ENCODE peak calls at places on chromosomes 4 and X, in five cellular contexts. B is H1, P is GM12878, I is HepG2, L is K562. V is an unnamed sample.

GRCh38 chr4:54149323-54149722 is 49.4 kb downstream of the GSX2 start:
- DNase-seq in B (no peak), P (no peak), I (no peak), L (no peak), V (no peak)

GRCh38 chr4:137530176-137530575 is 2.1 kb downstream of the PCDH18 start:
- DNase-seq in B (no peak), P (no peak), I (no peak), L (no peak), V (no peak)

GRCh38 chrX:51866156-51866555 is 27.3 kb upstream of the MAGED1 start:
- DNase-seq in B (no peak), P (no peak), I (no peak), L (no peak), V (no peak)

GRCh38 chr4:139833131-139833930 is 167.7 kb downstream of the MGST2 start:
- DNase-seq in B (no peak), P (no peak), I (no peak), L (no peak), V (no peak)

GRCh38 chr4:128355301-128355700 is 67.7 kb upstream of the PGRMC2 start:
- DNase-seq in B (no peak), P (no peak), I (no peak), L (peak; percentile 40), V (no peak)

GRCh38 chrX:34629572-34629971 is 27.5 kb downstream of the TMEM47 start:
- DNase-seq in B (no peak), P (no peak), I (no peak), L (no peak), V (no peak)

GRCh38 chr4:6962211-6963041 is 52.8 kb downstream of the TBC1D14 start:
- DNase-seq in B (no peak), P (no peak), I (no peak), L (no peak), V (no peak)

GRCh38 chr4:102620697-102621497 is 119.7 kb downstream of the NFKB1 start:
- DNase-seq in B (no peak), P (no peak), I (peak; percentile 92), L (peak; percentile 52), V (peak; percentile 76)

GRCh38 chrX:118983513-118983912 is 9.1 kb downstream of the LONRF3 start:
- DNase-seq in B (no peak), P (no peak), I (no peak), L (no peak), V (no peak)

GRCh38 chr4:75919914-75920313 is 17.7 kb upstream of the PPEF2 start:
- DNase-seq in B (no peak), P (no peak), I (no peak), L (no peak), V (no peak)

GRCh38 chr4:40940317-40940720 is 190.6 kb downstream of the NSUN7 start:
- DNase-seq in B (no peak), P (no peak), I (no peak), L (no peak), V (no peak)

GRCh38 chr4:13530823-13531608 is 13.3 kb downstream of the NKX3-2 start:
- DNase-seq in B (peak; percentile 78), P (no peak), I (no peak), L (peak; percentile 56), V (no peak)

GRCh38 chr4:139208404-139208945 is 31.5 kb upstream of the ELF2 start:
- DNase-seq in B (no peak), P (no peak), I (peak; percentile 16), L (no peak), V (no peak)

GRCh38 chr4:55386840-55387239 is 8.9 kb upstream of the TMEM165 start:
- DNase-seq in B (no peak), P (no peak), I (peak; percentile 23), L (peak; percentile 76), V (no peak)

GRCh38 chr4:98932539-98932938 is 3.6 kb upstream of the EIF4E start:
- DNase-seq in B (no peak), P (no peak), I (no peak), L (no peak), V (no peak)

GRCh38 chr4:98765771-98766170 is 107.4 kb upstream of the TSPAN5 start:
- DNase-seq in B (no peak), P (no peak), I (no peak), L (no peak), V (no peak)

GRCh38 chr4:122777846-122778501 is 45.5 kb downstream of the BBS12 start:
- DNase-seq in B (no peak), P (no peak), I (no peak), L (no peak), V (no peak)

GRCh38 chr4:20195071-20195885 is 56.4 kb upstream of the SLIT2 start:
- DNase-seq in B (no peak), P (no peak), I (no peak), L (no peak), V (no peak)

DNA sequence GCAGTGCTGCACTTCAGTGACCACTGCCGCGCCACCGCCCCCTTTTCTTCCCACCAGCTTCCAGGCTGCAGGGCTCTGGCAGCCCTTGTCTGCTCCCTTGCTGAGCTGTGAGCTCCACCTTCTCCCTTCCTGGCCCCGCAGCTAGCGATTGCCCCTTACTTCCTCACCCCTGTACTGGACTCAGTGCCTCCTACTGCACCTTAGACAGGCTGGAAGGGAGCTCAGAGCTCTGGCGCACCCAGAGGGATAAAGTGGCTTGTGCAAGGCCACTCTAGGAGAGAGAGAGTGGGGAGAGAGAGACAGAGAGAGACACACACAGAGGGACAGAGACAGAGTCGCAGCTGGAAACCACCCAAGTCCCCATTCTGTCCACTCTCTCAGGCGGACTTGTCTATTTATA is 6.0 kb downstream of the RASL11B start:
- DNase-seq in B (no peak), P (no peak), I (no peak), L (no peak), V (no peak)
- TF ChIP-seq ZNF274 in B (no peak), P (no peak), I (no peak), L (no peak), V (no peak)

DNA sequence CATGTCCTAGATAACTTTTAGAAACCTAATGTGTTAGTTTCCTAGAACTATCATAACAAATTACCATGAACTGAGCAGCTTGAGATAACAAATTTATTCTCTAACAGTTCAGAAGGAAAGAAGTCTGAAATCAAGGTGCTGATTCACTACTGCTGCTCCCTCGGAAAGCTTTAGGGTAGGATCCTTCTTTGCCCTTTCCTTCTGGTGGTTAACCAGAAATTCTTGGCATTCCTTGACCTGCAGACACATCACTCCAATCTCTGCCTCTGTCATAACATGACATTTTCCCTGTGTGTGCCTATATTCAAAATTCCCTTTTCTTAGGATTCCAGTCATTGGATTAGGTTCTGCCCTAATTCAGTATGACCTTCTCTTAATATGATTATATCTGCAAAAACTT is 175.5 kb downstream of the SNCA start:
- DNase-seq in B (no peak), P (no peak), I (no peak), L (no peak), V (no peak)
- TF ChIP-seq CEBPB in B (no peak), P (no peak), I (no peak), L (no peak), V (no peak)

DNA sequence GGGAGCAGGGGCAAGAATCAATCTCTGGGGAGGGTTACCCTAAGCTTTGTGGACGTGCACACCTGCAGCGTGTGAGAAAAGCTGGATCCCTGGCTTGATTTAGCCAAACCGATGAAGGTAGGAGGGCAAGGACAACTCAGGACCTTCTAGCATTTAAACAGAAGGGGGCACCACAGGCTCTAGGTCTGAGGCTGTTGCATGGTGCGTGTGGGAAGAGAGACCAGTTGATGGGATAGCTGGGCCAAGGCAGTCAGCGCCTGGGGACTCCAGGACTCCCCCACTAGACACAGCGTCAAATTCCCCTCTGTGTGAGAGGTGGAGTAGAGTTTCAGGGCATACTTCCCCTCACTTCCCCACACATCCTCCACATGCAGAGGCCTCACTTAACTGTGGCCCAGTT is 4.3 kb downstream of the GABRQ start:
- DNase-seq in B (peak; percentile 43), P (no peak), I (no peak), L (peak; percentile 38), V (no peak)
- TF ChIP-seq ZNF274 in B (no peak), P (no peak), I (no peak), L (no peak), V (no peak)

GRCh38 chr4:38930199-38930598 is 62.6 kb downstream of the FAM114A1 start:
- DNase-seq in B (no peak), P (no peak), I (no peak), L (no peak), V (no peak)
- TF ChIP-seq CEBPB in B (no peak), P (no peak), I (no peak), L (no peak), V (no peak)